ENCODE peak calls at places on chromosomes 5 and 9, in nine cellular contexts. H is stomach; J is CD8-positive, alpha-beta T cell; T is OCI-LY7; E is CD8-positive, alpha-beta memory T cell; U is body of pancreas; R is CD4-positive, alpha-beta memory T cell; Y is SK-N-SH; B is cardiac muscle cell. K is an unnamed sample.

GRCh38 chr5:10489810-10490426 is 48.2 kb downstream of the ROPN1L start:
- DNase-seq in U (no peak), R (no peak), J (no peak), H (no peak), E (no peak), B (no peak), T (peak; percentile 52), Y (no peak), K (no peak)

GRCh38 chr5:135999396-136000139 is 29.2 kb upstream of the TGFBI start:
- DNase-seq in R (no peak), B (no peak), E (no peak), T (no peak), U (no peak), Y (no peak), H (no peak), J (no peak), K (no peak)

GRCh38 chr5:81233080-81233634 is at the start of gene CKMT2:
- DNase-seq in U (peak; percentile 74), B (peak; percentile 87), E (no peak), H (peak; percentile 84), J (no peak), T (no peak), Y (no peak), R (no peak), K (peak; percentile 91)

GRCh38 chr9:136671646-136672430 is 9.1 kb downstream of the EGFL7 start:
- DNase-seq in B (peak; percentile 66), U (peak; percentile 64), E (peak; percentile 30), J (peak; percentile 20), R (no peak), Y (peak; percentile 93), T (peak; percentile 58), H (no peak), K (no peak)

GRCh38 chr5:135883441-135883840 is 12.2 kb downstream of the IL9 start:
- DNase-seq in E (no peak), T (peak; percentile 16), Y (no peak), U (no peak), R (no peak), B (no peak), J (no peak), H (no peak), K (no peak)

GRCh38 chr9:98453589-98454311 is 198.3 kb upstream of the TBC1D2 start:
- DNase-seq in R (no peak), T (no peak), Y (peak; percentile 45), B (no peak), J (no peak), H (no peak), U (no peak), E (no peak), K (no peak)

GRCh38 chr5:120873083-120873482 is 409.0 kb downstream of the PRR16 start:
- DNase-seq in H (no peak), B (peak; percentile 11), E (no peak), Y (no peak), J (no peak), U (no peak), T (no peak), R (no peak), K (no peak)

GRCh38 chr5:10064546-10065215 is 185.0 kb downstream of the ATPSCKMT start:
- DNase-seq in Y (no peak), B (no peak), J (no peak), E (no peak), R (no peak), U (no peak), T (no peak), H (no peak), K (no peak)

GRCh38 chr9:19216466-19216865 is 14.0 kb upstream of the DENND4C start:
- DNase-seq in R (no peak), Y (no peak), J (no peak), B (no peak), U (no peak), E (no peak), T (no peak), H (no peak), K (no peak)

GRCh38 chr9:86069206-86069869 is 30.0 kb downstream of the GOLM1 start:
- DNase-seq in B (no peak), R (no peak), J (no peak), E (no peak), H (no peak), T (no peak), Y (no peak), U (no peak), K (no peak)

GRCh38 chr5:102718819-102719218 is 36.3 kb upstream of the PAM start:
- DNase-seq in J (no peak), B (no peak), E (no peak), U (no peak), Y (no peak), R (no peak), T (no peak), H (no peak), K (no peak)

GRCh38 chr5:96048763-96049162 is 87.1 kb upstream of the ELL2 start:
- DNase-seq in T (no peak), H (peak; percentile 42), U (peak; percentile 43), E (no peak), R (no peak), J (no peak), Y (no peak), B (no peak), K (no peak)

GRCh38 chr5:143176048-143176447 is 227.4 kb downstream of the NR3C1 start:
- DNase-seq in R (no peak), T (no peak), U (no peak), J (no peak), Y (no peak), B (no peak), H (no peak), E (no peak), K (no peak)

GRCh38 chr5:132283423-132284043 is 10.7 kb upstream of the SLC22A4 start:
- DNase-seq in Y (peak; percentile 67), J (no peak), B (peak; percentile 24), U (peak; percentile 54), R (no peak), E (no peak), H (peak; percentile 59), T (peak; percentile 15), K (no peak)

GRCh38 chr5:57859626-57860025 is 377.0 kb upstream of the ACTBL2 start:
- DNase-seq in J (no peak), E (no peak), Y (no peak), R (no peak), T (no peak), B (no peak), H (no peak), U (no peak), K (no peak)

GRCh38 chr9:104851521-104851920 is 76.4 kb downstream of the ABCA1 start:
- DNase-seq in E (no peak), R (no peak), J (no peak), Y (no peak), H (peak; percentile 41), T (no peak), B (no peak), U (no peak), K (no peak)

GRCh38 chr5:89277791-89278190 is 394.8 kb upstream of the MEF2C start:
- DNase-seq in Y (no peak), B (no peak), T (no peak), R (no peak), J (no peak), U (no peak), H (no peak), E (no peak), K (no peak)

GRCh38 chr5:36138900-36139683 is 12.6 kb downstream of the LMBRD2 start:
- DNase-seq in Y (no peak), E (no peak), J (no peak), B (no peak), U (no peak), H (no peak), T (peak; percentile 35), R (no peak), K (no peak)

GRCh38 chr5:73158313-73158712 is 14.7 kb upstream of the TMEM174 start:
- DNase-seq in R (no peak), Y (no peak), J (no peak), H (no peak), U (no peak), B (no peak), T (no peak), E (no peak), K (no peak)

GRCh38 chr9:138123086-138123485 is 245.5 kb downstream of the CACNA1B start:
- DNase-seq in Y (no peak), H (no peak), B (no peak), R (no peak), E (no peak), J (no peak), T (no peak), U (no peak), K (no peak)
- H3K9me3 ChIP-seq in Y (no peaks in the 10 kb centered on the region), H (no peaks in the 10 kb centered on the region), B (no peaks in the 10 kb centered on the region), R (no peaks in the 10 kb centered on the region), E (no peaks in the 10 kb centered on the region), J (no peaks in the 10 kb centered on the region), T (peaks cover 17% of the 10 kb centered on the region), U (no peaks in the 10 kb centered on the region), K (no peaks in the 10 kb centered on the region)

GRCh38 chr9:12014488-12014887 is 678.7 kb upstream of the TYRP1 start:
- DNase-seq in U (no peak), J (no peak), H (no peak), B (no peak), E (no peak), R (no peak), Y (no peak), T (no peak), K (no peak)
- H3K9me3 ChIP-seq in U (no peaks in the 10 kb centered on the region), J (no peaks in the 10 kb centered on the region), H (peaks cover 11% of the 10 kb centered on the region), B (peaks cover 3% of the 10 kb centered on the region), E (peaks cover 5% of the 10 kb centered on the region), R (no peaks in the 10 kb centered on the region), Y (peaks cover 5% of the 10 kb centered on the region), T (no peaks in the 10 kb centered on the region), K (peaks cover 88% of the 10 kb centered on the region)

GRCh38 chr9:122506964-122507363 is 3.6 kb upstream of the OR1J2 start:
- DNase-seq in B (no peak), E (no peak), H (no peak), T (no peak), J (no peak), U (no peak), Y (no peak), R (no peak), K (no peak)
- H3K9me3 ChIP-seq in B (no peaks in the 10 kb centered on the region), E (no peaks in the 10 kb centered on the region), H (no peaks in the 10 kb centered on the region), T (no peaks in the 10 kb centered on the region), J (no peaks in the 10 kb centered on the region), U (no peaks in the 10 kb centered on the region), Y (no peaks in the 10 kb centered on the region), R (no peaks in the 10 kb centered on the region), K (no peaks in the 10 kb centered on the region)

GRCh38 chr9:110802416-110803035 is 133.9 kb downstream of the MUSK start:
- DNase-seq in E (no peak), T (no peak), B (no peak), Y (no peak), R (no peak), J (no peak), H (no peak), U (no peak), K (no peak)

GRCh38 chr9:110797611-110798010 is 129.0 kb downstream of the MUSK start:
- DNase-seq in Y (no peak), U (no peak), E (no peak), H (no peak), T (no peak), B (no peak), R (no peak), J (no peak), K (no peak)

GRCh38 chr9:110801426-110801825 is 132.8 kb downstream of the MUSK start:
- DNase-seq in Y (no peak), T (no peak), H (no peak), J (no peak), R (no peak), U (no peak), E (no peak), B (no peak), K (no peak)

DNA sequence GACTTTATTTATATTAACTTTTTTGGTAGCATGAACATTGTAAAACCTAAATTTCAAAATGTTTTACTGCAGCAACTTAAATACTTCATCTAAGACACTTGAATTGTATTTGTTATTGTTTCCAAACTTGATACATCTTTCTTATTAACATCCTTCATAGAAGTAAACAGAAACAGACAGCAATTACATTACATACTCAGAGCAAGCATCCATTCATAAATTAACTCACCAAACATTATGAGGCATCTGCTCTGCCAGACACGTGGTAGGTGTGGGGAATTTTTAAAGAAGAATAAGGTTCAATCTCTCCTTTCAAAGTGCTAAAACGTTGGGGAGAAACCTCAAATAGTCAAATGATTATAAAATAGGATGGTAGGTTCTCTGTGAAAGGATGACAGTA is 130.8 kb downstream of the MUSK start:
- DNase-seq in H (no peak), J (no peak), B (no peak), U (no peak), T (no peak), E (no peak), R (no peak), Y (no peak), K (no peak)
- H3K9me3 ChIP-seq in H (no peaks in the 10 kb centered on the region), J (no peaks in the 10 kb centered on the region), B (no peaks in the 10 kb centered on the region), U (no peaks in the 10 kb centered on the region), T (no peaks in the 10 kb centered on the region), E (no peaks in the 10 kb centered on the region), R (no peaks in the 10 kb centered on the region), Y (no peaks in the 10 kb centered on the region), K (no peaks in the 10 kb centered on the region)